ENCODE peak calls at places on chromosome 3, in ten cellular contexts. Z is stimulated activated naive CD4-positive, alpha-beta T cell; P is cerebellar cortex; J is esophagus muscularis mucosa; H is ureter; B is stimulated activated CD8-positive, alpha-beta memory T cell treated with anti-CD3 and anti-CD28 coated beads, Interleukin-2, amount 100 ng/mL, for 1 hour; V is astrocyte; Q is HFFc6; G is RPMI7951; S is naive thymus-derived CD8-positive, alpha-beta T cell. M is an unnamed sample.

GRCh38 chr3:112653209-112653871 is 12.4 kb upstream of the CCDC80 start:
- DNase-seq in J (no peak), H (no peak), Z (no peak), B (no peak), S (no peak), P (no peak), G (peak), V (peak), Q (peak), M (no peak)

GRCh38 chr3:11509175-11510000 is 134.3 kb downstream of the VGLL4 start:
- DNase-seq in S (no peak), J (no peak), Q (peak), V (peak), B (no peak), Z (no peak), P (peak), H (peak), G (peak), M (no peak)

GRCh38 chr3:140358696-140359095 is 319.2 kb upstream of the TRIM42 start:
- DNase-seq in P (no peak), H (no peak), Z (no peak), Q (no peak), G (no peak), B (no peak), S (no peak), V (no peak), J (no peak), M (peak)

GRCh38 chr3:140995881-140996280 is 54.2 kb downstream of the SLC25A36 start:
- DNase-seq in H (no peak), J (no peak), Q (no peak), B (no peak), V (no peak), G (peak), Z (no peak), S (no peak), P (no peak), M (no peak)

GRCh38 chr3:15673536-15673935 is 72.0 kb downstream of the BTD start:
- DNase-seq in G (no peak), V (no peak), Q (no peak), P (no peak), J (no peak), B (no peak), H (no peak), S (no peak), Z (no peak), M (no peak)

GRCh38 chr3:170277833-170278586 is 55.8 kb downstream of the PRKCI start:
- DNase-seq in J (no peak), P (no peak), Z (no peak), G (peak), Q (no peak), V (no peak), S (no peak), H (no peak), B (no peak), M (no peak)

GRCh38 chr3:63462732-63463131 is 184.6 kb downstream of the SYNPR start:
- DNase-seq in H (no peak), Q (no peak), Z (no peak), P (no peak), V (no peak), B (no peak), J (no peak), G (no peak), S (no peak), M (no peak)

GRCh38 chr3:165545059-165545458 is 292.2 kb downstream of the BCHE start:
- DNase-seq in P (no peak), V (no peak), G (no peak), Z (no peak), B (no peak), J (no peak), Q (no peak), H (no peak), S (no peak), M (no peak)

GRCh38 chr3:36944012-36944640 is 728 bp downstream of the TRANK1 start:
- DNase-seq in H (peak), V (peak), S (peak), B (peak), P (peak), Q (peak), Z (no peak), G (peak), J (no peak), M (peak)

GRCh38 chr3:126858887-126859286 is 124.0 kb upstream of the PLXNA1 start:
- DNase-seq in G (peak), Q (peak), S (no peak), H (no peak), Z (no peak), B (no peak), P (peak), V (peak), J (no peak), M (no peak)

GRCh38 chr3:15292765-15293522 is 39.4 kb downstream of the SH3BP5 start:
- DNase-seq in V (peak), G (peak), B (no peak), J (no peak), S (no peak), Q (peak), Z (no peak), H (no peak), P (no peak), M (no peak)

GRCh38 chr3:101270158-101270557 is 50.2 kb downstream of the IMPG2 start:
- DNase-seq in H (no peak), J (no peak), P (no peak), Z (no peak), Q (no peak), S (no peak), V (no peak), G (no peak), B (no peak), M (no peak)

GRCh38 chr3:160401301-160402095 is 2.0 kb downstream of the SMC4 start:
- DNase-seq in V (peak), H (no peak), J (no peak), Q (peak), G (peak), P (peak), Z (no peak), S (no peak), B (no peak), M (no peak)

GRCh38 chr3:50213383-50213782 is 8.3 kb downstream of the SLC38A3 start:
- DNase-seq in V (no peak), S (no peak), Q (no peak), B (no peak), Z (no peak), P (no peak), H (no peak), J (no peak), G (no peak), M (no peak)

M was measured in neuronal stem cell.